ENCODE peak calls at places on chromosomes 3 and 15, in nine cellular contexts. I, H, G, R, U, S, F, Z and W are unnamed samples.
A peak's percentile ranks its signal among the peaks of the same experiment; 100 is the strongest.

GRCh38 chr15:58179206-58179605 is 41.0 kb downstream of the AQP9 start:
- DNase-seq in I (no peak), H (no peak), G (no peak), R (no peak), U (no peak), S (no peak), F (no peak), Z (no peak), W (no peak)

GRCh38 chr3:132822837-132823236 is 100.6 kb upstream of the NPHP3 start:
- DNase-seq in I (no peak), H (no peak), G (no peak), R (no peak), U (no peak), S (no peak), F (no peak), Z (no peak), W (no peak)

GRCh38 chr3:86828751-86829150 is 162.2 kb downstream of the VGLL3 start:
- DNase-seq in I (no peak), H (no peak), G (no peak), R (no peak), U (no peak), S (no peak), F (no peak), Z (no peak), W (no peak)

GRCh38 chr15:25094519-25094918 is 139.7 kb downstream of the SNRPN start:
- DNase-seq in I (no peak), H (no peak), G (no peak), R (no peak), U (no peak), S (no peak), F (no peak), Z (no peak), W (no peak)

GRCh38 chr3:183466575-183466974 is 38.2 kb upstream of the MCF2L2 start:
- DNase-seq in I (no peak), H (no peak), G (no peak), R (no peak), U (no peak), S (no peak), F (no peak), Z (no peak), W (no peak)

GRCh38 chr3:158430968-158431367 is 140.0 kb upstream of the MLF1 start:
- DNase-seq in I (no peak), H (no peak), G (no peak), R (no peak), U (no peak), S (no peak), F (no peak), Z (no peak), W (no peak)

GRCh38 chr3:57929988-57930387 is 78.2 kb upstream of the FLNB start:
- DNase-seq in I (no peak), H (no peak), G (no peak), R (no peak), U (no peak), S (no peak), F (no peak), Z (no peak), W (no peak)

GRCh38 chr15:50135123-50135541 is 16.1 kb upstream of the ATP8B4 start:
- DNase-seq in I (no peak), H (no peak), G (no peak), R (no peak), U (no peak), S (no peak), F (no peak), Z (peak; percentile 51), W (no peak)

GRCh38 chr15:76108021-76108723 is 48.4 kb downstream of the TMEM266 start:
- DNase-seq in I (no peak), H (no peak), G (no peak), R (no peak), U (no peak), S (no peak), F (no peak), Z (no peak), W (no peak)

DNA sequence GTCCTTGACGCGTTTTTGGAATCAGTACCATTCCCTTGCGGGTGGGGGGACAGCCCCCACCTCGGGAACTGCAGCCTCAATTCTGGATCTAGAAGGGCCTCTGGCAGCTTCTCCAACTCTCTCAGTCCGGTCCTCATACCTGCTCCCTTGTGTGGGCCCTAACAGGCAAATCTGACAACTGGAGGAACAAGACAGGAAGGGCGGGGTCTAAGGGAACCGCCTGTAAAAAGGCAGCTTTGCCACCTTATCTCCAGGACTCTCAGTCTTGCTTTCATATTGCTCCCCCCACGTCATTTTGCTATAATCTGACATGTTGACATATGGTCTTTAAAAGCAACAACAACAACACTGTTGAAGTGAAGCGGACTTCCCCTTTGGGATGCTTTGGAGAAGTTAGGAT is 866 bp upstream of the CHRNB4 start:
- DNase-seq in I (no peak), H (no peak), G (no peak), R (no peak), U (no peak), S (no peak), F (no peak), Z (no peak), W (no peak)
- H3K4me3 ChIP-seq in I (no peak overlapping the region), H (no peak overlapping the region), G (no peak overlapping the region), R (no peak overlapping the region), U (no peak overlapping the region), S (no peak overlapping the region), F (no peak overlapping the region), Z (no peak overlapping the region), W (no peak overlapping the region)

DNA sequence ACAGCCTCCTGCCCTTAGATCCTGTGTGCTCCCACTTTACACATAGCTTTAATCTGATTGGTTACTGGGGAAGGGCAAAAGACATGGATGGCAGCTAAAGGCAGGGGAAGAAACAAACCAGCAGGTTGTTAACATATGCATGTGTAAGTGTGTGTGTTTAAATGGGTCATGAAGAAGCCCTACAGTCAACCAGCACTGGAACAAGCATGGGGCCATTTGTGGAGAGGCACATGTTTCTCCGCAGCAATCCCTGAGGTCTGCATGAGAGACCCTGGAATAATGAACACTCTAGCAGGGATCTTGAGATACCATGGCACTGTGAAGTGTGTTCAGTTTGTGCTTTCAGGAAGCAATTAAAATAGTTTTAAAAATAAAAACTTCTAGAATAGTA is 6.0 kb downstream of the KLF13 start:
- DNase-seq in I (no peak), H (no peak), G (no peak), R (no peak), U (no peak), S (no peak), F (no peak), Z (no peak), W (no peak)
- H3K4me1 ChIP-seq in I (peaks cover 20% of the 10 kb centered on the region), H (peaks cover 29% of the 10 kb centered on the region), G (peaks cover 8% of the 10 kb centered on the region), R (no peaks in the 10 kb centered on the region), U (peaks cover 86% of the 10 kb centered on the region), S (peaks cover 75% of the 10 kb centered on the region), F (peaks cover 24% of the 10 kb centered on the region), Z (peaks cover 34% of the 10 kb centered on the region), W (peaks cover 88% of the 10 kb centered on the region)

DNA sequence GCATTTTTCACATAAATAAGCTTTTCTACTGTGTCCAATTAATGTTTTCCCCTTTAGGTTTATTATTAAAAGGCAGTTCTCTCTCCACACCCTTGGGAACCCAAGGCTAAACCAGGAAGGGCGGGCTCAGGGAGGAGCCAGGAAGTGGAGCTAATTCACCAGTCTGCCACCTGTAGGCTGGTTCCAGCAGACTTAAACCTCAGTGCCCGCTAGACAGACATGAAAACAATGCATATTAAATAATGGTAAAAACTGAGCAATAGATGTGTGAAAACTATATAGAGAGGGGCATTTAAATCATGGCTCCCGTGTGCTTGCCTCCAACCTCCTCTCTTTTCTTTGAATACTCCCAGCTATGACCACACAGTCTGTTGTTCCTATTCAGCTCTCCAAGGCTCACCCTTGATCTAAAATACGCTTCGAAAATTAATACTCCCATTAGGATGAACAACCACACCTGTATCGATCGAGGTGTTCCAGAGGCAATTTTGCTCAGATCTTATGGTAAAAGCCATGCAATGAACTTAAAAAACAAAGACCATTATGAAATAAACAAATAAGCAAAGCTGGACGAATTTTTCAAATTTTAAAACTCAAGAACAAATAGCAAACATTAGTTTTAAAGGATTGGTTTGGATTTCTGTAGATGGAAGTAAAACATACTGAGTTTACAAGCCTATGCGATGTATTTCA is 253.3 kb downstream of the TJP1 start:
- DNase-seq in I (peak; percentile 64), H (no peak), G (no peak), R (no peak), U (no peak), S (no peak), F (no peak), Z (peak; percentile 88), W (no peak)
- H3K9me3 ChIP-seq in I (no peaks in the 10 kb centered on the region), H (no peaks in the 10 kb centered on the region), G (no peaks in the 10 kb centered on the region), R (no peaks in the 10 kb centered on the region), U (no peaks in the 10 kb centered on the region), S (no peaks in the 10 kb centered on the region), F (peaks cover 5% of the 10 kb centered on the region), Z (peaks cover 10% of the 10 kb centered on the region), W (no peaks in the 10 kb centered on the region)

GRCh38 chr15:92801412-92801773 is 98.7 kb upstream of the CHD2 start:
- DNase-seq in I (no peak), H (no peak), G (no peak), R (no peak), U (no peak), S (no peak), F (peak; percentile 95), Z (no peak), W (no peak)

GRCh38 chr15:92803536-92803851 is 96.6 kb upstream of the CHD2 start:
- DNase-seq in I (no peak), H (no peak), G (no peak), R (no peak), U (no peak), S (no peak), F (no peak), Z (no peak), W (no peak)

GRCh38 chr15:92803852-92804609 is 96.1 kb upstream of the CHD2 start:
- DNase-seq in I (no peak), H (peak; percentile 80), G (no peak), R (peak; percentile 91), U (no peak), S (peak; percentile 90), F (peak; percentile 99), Z (peak; percentile 96), W (no peak)

GRCh38 chr15:92800013-92800412 is 100.1 kb upstream of the CHD2 start:
- DNase-seq in I (no peak), H (no peak), G (no peak), R (no peak), U (no peak), S (no peak), F (no peak), Z (no peak), W (no peak)

DNA sequence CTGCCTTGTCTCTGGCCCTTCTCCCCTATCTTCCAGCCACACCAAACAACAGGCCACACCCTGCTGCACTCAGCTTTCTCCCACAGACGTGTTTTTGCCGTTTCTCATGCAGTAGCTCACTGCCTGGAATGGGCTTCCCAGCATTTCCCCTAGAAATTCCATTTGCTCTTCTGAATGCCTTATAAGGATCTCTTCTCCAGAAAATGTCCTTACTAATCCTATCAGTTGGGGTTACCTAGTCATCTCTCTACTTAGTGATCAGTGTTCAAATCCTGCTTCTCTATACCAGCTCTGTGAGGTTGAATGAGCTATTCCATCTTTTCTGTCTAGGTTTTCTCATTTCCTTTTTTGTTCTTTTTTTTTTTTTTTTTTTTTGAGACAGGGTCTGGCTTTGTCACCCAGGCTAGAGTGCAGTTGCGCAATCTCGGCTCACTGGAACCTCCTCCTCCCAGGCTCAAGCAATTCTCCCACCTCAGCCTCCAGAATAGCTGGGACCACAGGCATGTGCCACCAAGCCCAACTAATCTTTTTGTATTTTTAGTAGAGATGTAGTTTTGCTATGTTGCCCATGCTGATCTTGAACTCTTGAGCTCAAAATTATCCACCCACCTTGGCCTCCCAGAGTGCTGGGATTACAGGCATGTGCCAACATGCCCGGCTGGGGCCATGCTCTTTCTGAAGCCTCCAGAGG is 98.2 kb upstream of the CHD2 start:
- DNase-seq in I (no peak), H (peak; percentile 66), G (no peak), R (peak; percentile 83), U (no peak), S (peak; percentile 86), F (peak; percentile 96), Z (no peak), W (no peak)
- H3K4me3 ChIP-seq in I (no peak overlapping the region), H (no peak overlapping the region), G (no peak overlapping the region), R (no peak overlapping the region), U (no peak overlapping the region), S (no peak overlapping the region), F (no peak overlapping the region), Z (no peak overlapping the region), W (no peak overlapping the region)

GRCh38 chr15:73930790-73931281 is 4.6 kb downstream of the LOXL1 start:
- DNase-seq in I (no peak), H (no peak), G (no peak), R (peak; percentile 96), U (no peak), S (peak; percentile 81), F (no peak), Z (no peak), W (no peak)
- H3K4me1 ChIP-seq in I (peaks cover 34% of the 10 kb centered on the region), H (peaks cover 6% of the 10 kb centered on the region), G (peaks cover 26% of the 10 kb centered on the region), R (no peaks in the 10 kb centered on the region), U (peaks cover 6% of the 10 kb centered on the region), S (peaks cover 69% of the 10 kb centered on the region), F (peaks cover 34% of the 10 kb centered on the region), Z (peaks cover 8% of the 10 kb centered on the region), W (peaks cover 58% of the 10 kb centered on the region)